ENCODE peak calls at places on chromosomes 3 and 15, in four cellular contexts. One of them, this sample, is unnamed.

GRCh38 chr3:133783762-133784161 is 21.9 kb upstream of the SRPRB start:
- DNase-seq in heart left ventricle: no peak
- DNase-seq in pancreas: no peak
- DNase-seq in NCI-H510A treated with DMSO at 0.1 percent for 48 hours: no peak
- DNase-seq in this sample: no peak

GRCh38 chr15:45399381-45400212 is 21.3 kb upstream of the GATM start:
- DNase-seq in heart left ventricle: no peak
- DNase-seq in pancreas: no peak
- DNase-seq in NCI-H510A treated with DMSO at 0.1 percent for 48 hours: peak; percentile 22
- DNase-seq in this sample: peak; percentile 77

GRCh38 chr3:143328459-143328858 is 208.9 kb downstream of the CHST2 start:
- DNase-seq in heart left ventricle: no peak
- DNase-seq in pancreas: no peak
- DNase-seq in NCI-H510A treated with DMSO at 0.1 percent for 48 hours: no peak
- DNase-seq in this sample: no peak

GRCh38 chr3:156176048-156176447 is 55.7 kb downstream of the KCNAB1 start:
- DNase-seq in heart left ventricle: no peak
- DNase-seq in pancreas: no peak
- DNase-seq in NCI-H510A treated with DMSO at 0.1 percent for 48 hours: peak; percentile 18
- DNase-seq in this sample: peak; percentile 74

GRCh38 chr3:156300373-156300772 is 180.0 kb downstream of the KCNAB1 start:
- DNase-seq in heart left ventricle: no peak
- DNase-seq in pancreas: no peak
- DNase-seq in NCI-H510A treated with DMSO at 0.1 percent for 48 hours: no peak
- DNase-seq in this sample: no peak

GRCh38 chr3:148998297-148998696 is 7.0 kb downstream of the GYG1 start:
- DNase-seq in heart left ventricle: no peak
- DNase-seq in pancreas: no peak
- DNase-seq in NCI-H510A treated with DMSO at 0.1 percent for 48 hours: no peak
- DNase-seq in this sample: no peak

GRCh38 chr3:182124187-182124586 is 412.5 kb downstream of the SOX2 start:
- DNase-seq in heart left ventricle: no peak
- DNase-seq in pancreas: no peak
- DNase-seq in NCI-H510A treated with DMSO at 0.1 percent for 48 hours: no peak
- DNase-seq in this sample: no peak

GRCh38 chr3:45922039-45922326 is 21.3 kb upstream of the CXCR6 start:
- DNase-seq in heart left ventricle: no peak
- DNase-seq in pancreas: no peak
- DNase-seq in NCI-H510A treated with DMSO at 0.1 percent for 48 hours: no peak
- DNase-seq in this sample: no peak

GRCh38 chr15:71199384-71200351 is 84.4 kb downstream of the THSD4 start:
- DNase-seq in heart left ventricle: no peak
- DNase-seq in pancreas: no peak
- DNase-seq in NCI-H510A treated with DMSO at 0.1 percent for 48 hours: no peak
- DNase-seq in this sample: no peak

GRCh38 chr3:121883507-121883906 is 10.7 kb upstream of the SLC15A2 start:
- DNase-seq in heart left ventricle: no peak
- DNase-seq in pancreas: no peak
- DNase-seq in NCI-H510A treated with DMSO at 0.1 percent for 48 hours: no peak
- DNase-seq in this sample: peak; percentile 46

GRCh38 chr15:70023064-70023768 is 74.5 kb downstream of the TLE3 start:
- DNase-seq in heart left ventricle: no peak
- DNase-seq in pancreas: no peak
- DNase-seq in NCI-H510A treated with DMSO at 0.1 percent for 48 hours: peak; percentile 27
- DNase-seq in this sample: peak; percentile 81

GRCh38 chr15:98953000-98953776 is 54.4 kb downstream of the PGPEP1L start:
- DNase-seq in heart left ventricle: no peak
- DNase-seq in pancreas: no peak
- DNase-seq in NCI-H510A treated with DMSO at 0.1 percent for 48 hours: no peak
- DNase-seq in this sample: no peak

GRCh38 chr15:23860290-23860751 is 173.2 kb upstream of the NDN start:
- DNase-seq in heart left ventricle: no peak
- DNase-seq in pancreas: no peak
- DNase-seq in NCI-H510A treated with DMSO at 0.1 percent for 48 hours: no peak
- DNase-seq in this sample: no peak

GRCh38 chr3:148797822-148798221 is 29.8 kb upstream of the CPB1 start:
- DNase-seq in heart left ventricle: no peak
- DNase-seq in pancreas: no peak
- DNase-seq in NCI-H510A treated with DMSO at 0.1 percent for 48 hours: no peak
- DNase-seq in this sample: peak; percentile 12

GRCh38 chr3:170076715-170077238 is 39.0 kb downstream of the GPR160 start:
- DNase-seq in heart left ventricle: no peak
- DNase-seq in pancreas: no peak
- DNase-seq in NCI-H510A treated with DMSO at 0.1 percent for 48 hours: no peak
- DNase-seq in this sample: no peak

This sample was measured in DMS53.